ENCODE peak calls at places on chromosomes 5 and 9, in five cellular contexts. O is NCI-H460, J is M059J, Q is NAMALWA, H is nephron progenitor cell. Y is an unnamed sample.

GRCh38 chr9:124309665-124310064 is 51.9 kb downstream of the NEK6 start:
- DNase-seq in Q (no peak), H (no peak), O (peak), J (peak), Y (peak)

GRCh38 chr5:591746-592145 is 20.4 kb upstream of the CEP72 start:
- DNase-seq in J (no peak), O (no peak), H (no peak), Q (no peak), Y (no peak)

GRCh38 chr9:89576404-89576824 is 28.4 kb upstream of the GADD45G start:
- DNase-seq in Q (peak), H (no peak), J (peak), O (peak), Y (peak)

GRCh38 chr5:165920655-165921054 is 2370.8 kb upstream of the WWC1 start:
- DNase-seq in O (no peak), Q (no peak), J (no peak), H (no peak), Y (no peak)

GRCh38 chr5:179769276-179769675 is 24.5 kb upstream of the LTC4S start:
- DNase-seq in Q (no peak), O (no peak), H (no peak), J (no peak), Y (no peak)

GRCh38 chr9:20312732-20313131 is 309.6 kb downstream of the MLLT3 start:
- DNase-seq in J (peak), O (no peak), H (no peak), Q (no peak), Y (peak)

GRCh38 chr5:1799110-1799601 is 481 bp downstream of the MRPL36 start:
- DNase-seq in J (peak), Q (peak), O (no peak), H (peak), Y (no peak)

GRCh38 chr5:137096149-137097103 is 402.7 kb downstream of the SPOCK1 start:
- DNase-seq in O (no peak), Q (no peak), H (no peak), J (peak), Y (peak)

GRCh38 chr9:79817469-79818004 is 245.8 kb downstream of the TLE4 start:
- DNase-seq in J (peak), H (no peak), O (no peak), Q (no peak), Y (no peak)

GRCh38 chr9:93635186-93636107 is 59.1 kb downstream of the PHF2 start:
- DNase-seq in H (no peak), J (no peak), Q (no peak), O (no peak), Y (no peak)

GRCh38 chr5:62457071-62457470 is 44.5 kb downstream of the IPO11 start:
- DNase-seq in Q (no peak), O (no peak), H (no peak), J (peak), Y (peak)

GRCh38 chr9:21779397-21779796 is 23.0 kb upstream of the MTAP start:
- DNase-seq in H (no peak), Q (no peak), J (peak), O (no peak), Y (no peak)

GRCh38 chr5:90802695-90803317 is 244.2 kb downstream of the ADGRV1 start:
- DNase-seq in H (peak), O (peak), J (peak), Q (peak), Y (peak)

GRCh38 chr5:98016771-98017170 is 756.7 kb upstream of the RGMB start:
- DNase-seq in Q (no peak), O (no peak), H (no peak), J (peak), Y (no peak)

GRCh38 chr9:107733530-107733907 is 243.9 kb upstream of the KLF4 start:
- DNase-seq in H (no peak), O (no peak), Q (no peak), J (peak), Y (no peak)

GRCh38 chr9:128494108-128494742 is 10.3 kb upstream of the GLE1 start:
- DNase-seq in J (no peak), H (no peak), O (no peak), Q (no peak), Y (no peak)

GRCh38 chr9:19748278-19749126 is 40.3 kb downstream of the SLC24A2 start:
- DNase-seq in J (peak), O (peak), H (no peak), Q (no peak), Y (peak)

GRCh38 chr5:16574789-16575785 is 41.7 kb downstream of the RETREG1 start:
- DNase-seq in Q (no peak), O (peak), J (peak), H (no peak), Y (peak)

GRCh38 chr5:40043916-40044315 is 619.1 kb upstream of the DAB2 start:
- DNase-seq in Q (no peak), J (no peak), O (no peak), H (no peak), Y (no peak)

GRCh38 chr5:124652514-124652819 is 94.0 kb downstream of the ZNF608 start:
- DNase-seq in O (peak), J (no peak), Q (no peak), H (no peak), Y (no peak)

GRCh38 chr5:1655496-1656270 is 131.9 kb upstream of the LPCAT1 start:
- DNase-seq in J (no peak), O (no peak), H (no peak), Q (no peak), Y (no peak)

GRCh38 chr9:22036866-22037626 is 27.9 kb upstream of the CDKN2B start:
- DNase-seq in O (no peak), Q (no peak), J (no peak), H (no peak), Y (no peak)

GRCh38 chr5:97096096-97096648 is 46.2 kb downstream of the LIX1 start:
- DNase-seq in J (peak), O (no peak), Q (no peak), H (no peak), Y (peak)

GRCh38 chr9:110514861-110515260 is 64.7 kb downstream of the SVEP1 start:
- DNase-seq in H (no peak), J (no peak), Q (no peak), O (no peak), Y (no peak)

GRCh38 chr9:109349431-109349846 is 28.6 kb upstream of the EPB41L4B start:
- DNase-seq in J (peak), H (no peak), O (no peak), Q (no peak), Y (peak)

GRCh38 chr5:85010014-85010562 is 625.4 kb upstream of the EDIL3 start:
- DNase-seq in H (no peak), O (no peak), Q (no peak), J (no peak), Y (no peak)

GRCh38 chr9:135297716-135298075 is 181.9 kb upstream of the PPP1R26 start:
- DNase-seq in O (no peak), Q (no peak), J (no peak), H (no peak), Y (no peak)

GRCh38 chr5:36928947-36929346 is 52.4 kb downstream of the NIPBL start:
- DNase-seq in J (peak), H (no peak), O (no peak), Q (no peak), Y (peak)

GRCh38 chr9:5587024-5587423 is 41.9 kb upstream of the RIC1 start:
- DNase-seq in J (peak), H (no peak), O (no peak), Q (no peak), Y (peak)

GRCh38 chr9:132288371-132288770 is 66.4 kb downstream of the SETX start:
- DNase-seq in Q (no peak), J (peak), O (no peak), H (no peak), Y (peak)

GRCh38 chr5:82381591-82381990 is 103.4 kb upstream of the RPS23 start:
- DNase-seq in Q (no peak), O (no peak), J (no peak), H (no peak), Y (no peak)

GRCh38 chr9:133619791-133620190 is 10.6 kb upstream of the FAM163B start:
- DNase-seq in Q (peak), J (no peak), H (no peak), O (no peak), Y (peak)

GRCh38 chr9:103397868-103398600 is 402.9 kb downstream of the CYLC2 start:
- DNase-seq in J (peak), Q (peak), O (peak), H (peak), Y (peak)

Y was measured in A172.